ENCODE peak calls at places on chromosomes 4 and X, in ten cellular contexts. Z is lower lobe of right lung, U is iPS DF 19.7, B is AG20443, O is T follicular helper cell, I is AG10803, F is lower leg skin, G is mammary epithelial cell, E is COR-L47, S is neural progenitor cell. A is an unnamed sample.

GRCh38 chrX:118459494-118459893 is 36.1 kb upstream of the DOCK11 start:
- DNase-seq in Z (no peak), U (no peak), B (peak; percentile 38), O (no peak), I (peak; percentile 47), F (no peak), G (peak; percentile 12), E (peak; percentile 32), S (peak; percentile 36), A (peak; percentile 21)

GRCh38 chrX:70479970-70480659 is 35.5 kb downstream of the DLG3 start:
- DNase-seq in Z (no peak), U (no peak), B (no peak), O (no peak), I (no peak), F (no peak), G (no peak), E (peak; percentile 60), S (peak; percentile 45), A (no peak)

GRCh38 chrX:118116308-118117068 is at the start of gene KLHL13:
- DNase-seq in Z (peak; percentile 27), U (peak; percentile 9), B (peak; percentile 81), O (no peak), I (peak; percentile 1), F (no peak), G (peak; percentile 28), E (peak; percentile 13), S (peak; percentile 75), A (peak; percentile 5)

GRCh38 chr4:103204114-103204513 is 6.0 kb upstream of the CENPE start:
- DNase-seq in Z (no peak), U (no peak), B (peak; percentile 13), O (no peak), I (peak; percentile 17), F (no peak), G (peak; percentile 9), E (no peak), S (peak; percentile 8), A (no peak)

GRCh38 chr4:101682946-101683345 is 107.6 kb upstream of the BANK1 start:
- DNase-seq in Z (no peak), U (no peak), B (no peak), O (no peak), I (no peak), F (no peak), G (no peak), E (peak; percentile 56), S (no peak), A (no peak)

GRCh38 chr4:147192679-147193078 is 247.0 kb upstream of the TTC29 start:
- DNase-seq in Z (no peak), U (no peak), B (no peak), O (no peak), I (no peak), F (no peak), G (no peak), E (no peak), S (no peak), A (no peak)

GRCh38 chr4:37891221-37892159 is 606 bp downstream of the TBC1D1 start:
- DNase-seq in Z (peak; percentile 57), U (no peak), B (peak; percentile 27), O (peak; percentile 17), I (no peak), F (no peak), G (peak; percentile 5), E (peak; percentile 53), S (peak; percentile 51), A (no peak)

GRCh38 chrX:132776486-132777210 is 181.8 kb downstream of the HS6ST2 start:
- DNase-seq in Z (no peak), U (no peak), B (no peak), O (no peak), I (no peak), F (no peak), G (no peak), E (no peak), S (no peak), A (no peak)

GRCh38 chr4:112739442-112739841 is 102.5 kb downstream of the LARP7 start:
- DNase-seq in Z (no peak), U (no peak), B (no peak), O (no peak), I (no peak), F (no peak), G (no peak), E (no peak), S (no peak), A (no peak)

GRCh38 chr4:12036450-12036849 is 607.8 kb upstream of the HS3ST1 start:
- DNase-seq in Z (no peak), U (no peak), B (no peak), O (no peak), I (no peak), F (no peak), G (no peak), E (no peak), S (no peak), A (no peak)

GRCh38 chrX:45842207-45842900 is 641.7 kb upstream of the DIPK2B start:
- DNase-seq in Z (no peak), U (no peak), B (no peak), O (no peak), I (peak; percentile 68), F (no peak), G (no peak), E (no peak), S (no peak), A (no peak)

GRCh38 chr4:129822708-129823504 is 727.0 kb downstream of the C4orf33 start:
- DNase-seq in Z (peak; percentile 47), U (no peak), B (no peak), O (no peak), I (no peak), F (no peak), G (no peak), E (peak; percentile 44), S (no peak), A (no peak)

GRCh38 chrX:139267858-139268257 is 262.7 kb upstream of the F9 start:
- DNase-seq in Z (no peak), U (no peak), B (no peak), O (no peak), I (no peak), F (no peak), G (no peak), E (no peak), S (no peak), A (no peak)